ENCODE peak calls at places on chromosomes 5 and 9, in seven cellular contexts. One of them, this sample, is unnamed.

GRCh38 chr5:5353681-5354080 is 68.8 kb upstream of the ICE1 start:
- DNase-seq in HCT116: no peak
- DNase-seq in SK-N-SH: no peak
- DNase-seq in H1: peak
- DNase-seq in K562: no peak
- DNase-seq in GM12878: no peak
- DNase-seq in HepG2: no peak
- DNase-seq in this sample: peak

GRCh38 chr5:9477537-9477936 is 68.3 kb downstream of the SEMA5A start:
- DNase-seq in GM12878: no peak
- DNase-seq in HCT116: no peak
- DNase-seq in K562: no peak
- DNase-seq in SK-N-SH: no peak
- DNase-seq in H1: no peak
- DNase-seq in HepG2: no peak
- DNase-seq in this sample: no peak

GRCh38 chr9:21933281-21933680 is 60.9 kb downstream of the CDKN2A start:
- DNase-seq in GM12878: no peak
- DNase-seq in HCT116: peak
- DNase-seq in SK-N-SH: no peak
- DNase-seq in H1: no peak
- DNase-seq in HepG2: no peak
- DNase-seq in K562: no peak
- DNase-seq in this sample: no peak

GRCh38 chr9:75064307-75065025 is 23.5 kb downstream of the NMRK1 start:
- DNase-seq in SK-N-SH: no peak
- DNase-seq in HCT116: no peak
- DNase-seq in GM12878: no peak
- DNase-seq in K562: no peak
- DNase-seq in HepG2: no peak
- DNase-seq in H1: no peak
- DNase-seq in this sample: no peak

GRCh38 chr9:4489919-4490704 is at the start of gene SLC1A1:
- DNase-seq in GM12878: peak
- DNase-seq in K562: no peak
- DNase-seq in H1: peak
- DNase-seq in HCT116: peak
- DNase-seq in SK-N-SH: peak
- DNase-seq in HepG2: no peak
- DNase-seq in this sample: peak

GRCh38 chr5:96193946-96194345 is 232.3 kb upstream of the ELL2 start:
- DNase-seq in HepG2: peak
- DNase-seq in SK-N-SH: no peak
- DNase-seq in GM12878: no peak
- DNase-seq in HCT116: no peak
- DNase-seq in H1: no peak
- DNase-seq in K562: no peak
- DNase-seq in this sample: no peak

GRCh38 chr5:32027717-32028321 is 146.3 kb downstream of the GOLPH3 start:
- DNase-seq in H1: no peak
- DNase-seq in GM12878: no peak
- DNase-seq in K562: no peak
- DNase-seq in SK-N-SH: no peak
- DNase-seq in HepG2: peak
- DNase-seq in HCT116: peak
- DNase-seq in this sample: no peak

GRCh38 chr9:133489253-133490190 is 10.6 kb upstream of the SLC2A6 start:
- DNase-seq in SK-N-SH: no peak
- DNase-seq in HCT116: no peak
- DNase-seq in HepG2: no peak
- DNase-seq in K562: no peak
- DNase-seq in H1: no peak
- DNase-seq in GM12878: no peak
- DNase-seq in this sample: no peak

GRCh38 chr9:93064392-93065124 is 6.1 kb downstream of the SUSD3 start:
- DNase-seq in K562: peak
- DNase-seq in HCT116: no peak
- DNase-seq in HepG2: no peak
- DNase-seq in GM12878: peak
- DNase-seq in H1: no peak
- DNase-seq in SK-N-SH: no peak
- DNase-seq in this sample: no peak

GRCh38 chr5:148685520-148686134 is 31.3 kb upstream of the HTR4 start:
- DNase-seq in K562: no peak
- DNase-seq in H1: no peak
- DNase-seq in SK-N-SH: peak
- DNase-seq in GM12878: no peak
- DNase-seq in HCT116: no peak
- DNase-seq in HepG2: no peak
- DNase-seq in this sample: no peak

GRCh38 chr9:94086468-94086867 is 2.2 kb downstream of the PTPDC1 start:
- DNase-seq in SK-N-SH: peak
- DNase-seq in HCT116: peak
- DNase-seq in HepG2: no peak
- DNase-seq in K562: no peak
- DNase-seq in GM12878: no peak
- DNase-seq in H1: no peak
- DNase-seq in this sample: no peak

GRCh38 chr5:112472614-112473013 is 53.5 kb upstream of the EPB41L4A start:
- DNase-seq in K562: no peak
- DNase-seq in HCT116: no peak
- DNase-seq in H1: no peak
- DNase-seq in GM12878: no peak
- DNase-seq in SK-N-SH: no peak
- DNase-seq in HepG2: no peak
- DNase-seq in this sample: no peak

GRCh38 chr5:108529381-108529780 is 147.5 kb upstream of the FBXL17 start:
- DNase-seq in GM12878: no peak
- DNase-seq in HepG2: no peak
- DNase-seq in H1: no peak
- DNase-seq in HCT116: no peak
- DNase-seq in SK-N-SH: no peak
- DNase-seq in K562: no peak
- DNase-seq in this sample: no peak

GRCh38 chr9:90005388-90005787 is 400.6 kb downstream of the GADD45G start:
- DNase-seq in HCT116: no peak
- DNase-seq in K562: no peak
- DNase-seq in HepG2: no peak
- DNase-seq in GM12878: no peak
- DNase-seq in SK-N-SH: no peak
- DNase-seq in H1: no peak
- DNase-seq in this sample: no peak

GRCh38 chr5:85000671-85001070 is 616.0 kb upstream of the EDIL3 start:
- DNase-seq in GM12878: no peak
- DNase-seq in HCT116: no peak
- DNase-seq in H1: no peak
- DNase-seq in SK-N-SH: no peak
- DNase-seq in K562: no peak
- DNase-seq in HepG2: no peak
- DNase-seq in this sample: no peak

GRCh38 chr9:114925672-114926071 is 4.7 kb downstream of the TNFSF8 start:
- DNase-seq in GM12878: no peak
- DNase-seq in H1: no peak
- DNase-seq in HepG2: no peak
- DNase-seq in HCT116: no peak
- DNase-seq in SK-N-SH: no peak
- DNase-seq in K562: no peak
- DNase-seq in this sample: no peak

GRCh38 chr5:38285226-38285625 is 26.9 kb downstream of the EGFLAM start:
- DNase-seq in HCT116: no peak
- DNase-seq in SK-N-SH: no peak
- DNase-seq in GM12878: no peak
- DNase-seq in K562: no peak
- DNase-seq in HepG2: no peak
- DNase-seq in H1: no peak
- DNase-seq in this sample: no peak

GRCh38 chr5:132437604-132438275 is 52.8 kb downstream of the IRF1 start:
- DNase-seq in HCT116: no peak
- DNase-seq in SK-N-SH: no peak
- DNase-seq in H1: no peak
- DNase-seq in HepG2: no peak
- DNase-seq in K562: peak
- DNase-seq in GM12878: no peak
- DNase-seq in this sample: no peak

GRCh38 chr5:158759276-158759675 is 340.4 kb downstream of the EBF1 start:
- DNase-seq in GM12878: no peak
- DNase-seq in H1: no peak
- DNase-seq in SK-N-SH: no peak
- DNase-seq in HepG2: no peak
- DNase-seq in K562: no peak
- DNase-seq in HCT116: no peak
- DNase-seq in this sample: no peak

GRCh38 chr9:20729545-20729944 is 45.5 kb downstream of the FOCAD start:
- DNase-seq in K562: no peak
- DNase-seq in SK-N-SH: no peak
- DNase-seq in H1: no peak
- DNase-seq in HepG2: no peak
- DNase-seq in HCT116: no peak
- DNase-seq in GM12878: no peak
- DNase-seq in this sample: no peak

GRCh38 chr9:126519660-126520425 is 93.9 kb upstream of the LMX1B start:
- DNase-seq in HepG2: no peak
- DNase-seq in H1: peak
- DNase-seq in SK-N-SH: no peak
- DNase-seq in HCT116: no peak
- DNase-seq in GM12878: no peak
- DNase-seq in K562: no peak
- DNase-seq in this sample: no peak

GRCh38 chr9:133733421-133734250 is 4.5 kb downstream of the SARDH start:
- DNase-seq in H1: no peak
- DNase-seq in GM12878: no peak
- DNase-seq in HCT116: no peak
- DNase-seq in K562: no peak
- DNase-seq in HepG2: no peak
- DNase-seq in SK-N-SH: peak
- DNase-seq in this sample: no peak

GRCh38 chr5:125602184-125602583 is 821.0 kb upstream of the GRAMD2B start:
- DNase-seq in HCT116: no peak
- DNase-seq in SK-N-SH: no peak
- DNase-seq in GM12878: no peak
- DNase-seq in HepG2: no peak
- DNase-seq in K562: no peak
- DNase-seq in H1: no peak
- DNase-seq in this sample: no peak

GRCh38 chr9:34089311-34089710 is 37.2 kb downstream of the DCAF12 start:
- DNase-seq in SK-N-SH: no peak
- DNase-seq in H1: no peak
- DNase-seq in HCT116: no peak
- DNase-seq in HepG2: no peak
- DNase-seq in GM12878: no peak
- DNase-seq in K562: no peak
- DNase-seq in this sample: no peak

GRCh38 chr5:140041492-140042421 is 1.3 kb downstream of the NRG2 start:
- DNase-seq in HCT116: no peak
- DNase-seq in K562: no peak
- DNase-seq in GM12878: peak
- DNase-seq in SK-N-SH: peak
- DNase-seq in H1: peak
- DNase-seq in HepG2: no peak
- DNase-seq in this sample: no peak

GRCh38 chr9:132488611-132489010 is 78.6 kb downstream of the CFAP77 start:
- DNase-seq in HCT116: no peak
- DNase-seq in H1: no peak
- DNase-seq in SK-N-SH: peak
- DNase-seq in GM12878: no peak
- DNase-seq in HepG2: no peak
- DNase-seq in K562: no peak
- DNase-seq in this sample: no peak

DNA sequence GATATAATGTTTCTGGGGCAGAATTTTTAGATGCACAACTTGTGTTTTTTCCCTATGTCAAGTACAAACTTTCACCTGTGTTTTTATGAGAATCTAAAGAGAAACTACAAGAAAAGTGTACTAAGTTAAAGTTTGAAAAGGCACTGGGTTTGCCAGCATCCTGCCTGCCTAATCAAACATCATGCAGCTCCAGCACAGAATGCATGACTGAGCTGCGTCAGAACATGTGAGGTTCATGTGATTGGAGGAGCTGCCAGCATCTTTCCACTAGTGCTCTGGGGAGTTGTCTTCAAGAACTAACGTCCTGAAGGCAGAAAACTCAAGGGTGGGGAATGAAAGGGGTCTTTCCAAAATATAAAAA is 46.1 kb upstream of the RIC1 start:
- DNase-seq in K562: no peak
- DNase-seq in H1: no peak
- DNase-seq in GM12878: peak
- DNase-seq in SK-N-SH: no peak
- DNase-seq in HCT116: no peak
- DNase-seq in HepG2: no peak
- DNase-seq in this sample: no peak
- TF ChIP-seq JUND in K562: no peak
- TF ChIP-seq JUND in H1: no peak
- TF ChIP-seq JUND in GM12878: no peak
- TF ChIP-seq JUND in SK-N-SH: no peak
- TF ChIP-seq JUND in HCT116: no peak
- TF ChIP-seq JUND in HepG2: no peak
- TF ChIP-seq JUND in this sample: no peak

GRCh38 chr5:3356016-3356415 is 239.6 kb upstream of the IRX1 start:
- DNase-seq in SK-N-SH: no peak
- DNase-seq in H1: no peak
- DNase-seq in K562: no peak
- DNase-seq in HepG2: no peak
- DNase-seq in HCT116: no peak
- DNase-seq in GM12878: no peak
- DNase-seq in this sample: no peak
- TF ChIP-seq JUND in SK-N-SH: no peak
- TF ChIP-seq JUND in H1: no peak
- TF ChIP-seq JUND in K562: no peak
- TF ChIP-seq JUND in HepG2: no peak
- TF ChIP-seq JUND in HCT116: no peak
- TF ChIP-seq JUND in GM12878: no peak
- TF ChIP-seq JUND in this sample: no peak

GRCh38 chr9:31067418-31067817 is 1317.0 kb upstream of the ACO1 start:
- DNase-seq in HCT116: no peak
- DNase-seq in HepG2: no peak
- DNase-seq in K562: no peak
- DNase-seq in GM12878: no peak
- DNase-seq in H1: no peak
- DNase-seq in SK-N-SH: no peak
- DNase-seq in this sample: no peak

DNA sequence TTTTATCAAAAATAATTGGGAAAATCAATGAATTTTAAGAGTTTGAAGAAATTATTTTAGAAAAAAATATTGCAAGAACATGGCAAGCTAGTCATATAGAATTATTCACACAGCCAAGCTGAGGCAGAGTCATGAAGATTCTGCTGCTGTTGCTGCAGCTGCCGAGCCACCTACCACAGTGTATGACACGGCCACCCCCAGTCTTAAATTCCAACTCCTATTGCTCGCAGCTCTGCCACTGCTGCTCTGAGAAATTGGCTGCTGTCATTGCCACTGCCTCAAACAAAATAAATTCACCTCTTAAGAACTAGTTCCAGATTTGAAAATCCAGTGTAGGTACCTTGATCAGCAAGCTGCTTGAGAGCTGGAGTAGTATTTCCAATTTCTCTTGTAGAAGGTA is 1318.8 kb upstream of the ACO1 start:
- DNase-seq in GM12878: no peak
- DNase-seq in H1: no peak
- DNase-seq in SK-N-SH: no peak
- DNase-seq in K562: no peak
- DNase-seq in HCT116: no peak
- DNase-seq in HepG2: no peak
- DNase-seq in this sample: no peak
- TF ChIP-seq JUND in GM12878: no peak
- TF ChIP-seq JUND in H1: no peak
- TF ChIP-seq JUND in SK-N-SH: no peak
- TF ChIP-seq JUND in K562: no peak
- TF ChIP-seq JUND in HCT116: no peak
- TF ChIP-seq JUND in HepG2: no peak
- TF ChIP-seq JUND in this sample: no peak

GRCh38 chr9:81626511-81626910 is 62.8 kb downstream of the TLE1 start:
- DNase-seq in HepG2: peak
- DNase-seq in HCT116: peak
- DNase-seq in H1: no peak
- DNase-seq in K562: no peak
- DNase-seq in GM12878: no peak
- DNase-seq in SK-N-SH: no peak
- DNase-seq in this sample: no peak
- TF ChIP-seq JUND in HepG2: no peak
- TF ChIP-seq JUND in HCT116: no peak
- TF ChIP-seq JUND in H1: no peak
- TF ChIP-seq JUND in K562: no peak
- TF ChIP-seq JUND in GM12878: no peak
- TF ChIP-seq JUND in SK-N-SH: peak
- TF ChIP-seq JUND in this sample: no peak